ENCODE peak calls at places on chromosomes 12 and 14, in nine cellular contexts. F is PC-3; V is neuronal stem cell; D is AG10803; O is lower lobe of right lung; G is left colon; P is activated naive CD4-positive, alpha-beta T cell treated with anti-CD3 and anti-CD28 coated beads for 36 hours; J is stimulated activated CD8-positive, alpha-beta memory T cell treated with anti-CD3 and anti-CD28 coated beads, Interleukin-15, amount 100 ng/mL, for 24 hours; U is effector CD4-positive, alpha-beta T cell. M is an unnamed sample.

GRCh38 chr14:30943694-30944093 is 69.3 kb downstream of the COCH start:
- DNase-seq in F (no peak), V (no peak), D (no peak), O (no peak), G (no peak), P (no peak), J (no peak), U (no peak), M (no peak)

GRCh38 chr14:31568671-31569070 is 7.5 kb downstream of the NUBPL start:
- DNase-seq in F (no peak), V (no peak), D (peak), O (no peak), G (no peak), P (no peak), J (no peak), U (no peak), M (no peak)

GRCh38 chr14:104885973-104886689 is 21.1 kb downstream of the CEP170B start:
- DNase-seq in F (no peak), V (no peak), D (no peak), O (peak), G (peak), P (no peak), J (no peak), U (peak), M (no peak)

GRCh38 chr14:99155173-99155777 is 116.7 kb downstream of the BCL11B start:
- DNase-seq in F (no peak), V (no peak), D (peak), O (no peak), G (no peak), P (no peak), J (no peak), U (no peak), M (no peak)

GRCh38 chr14:60151715-60152114 is 13.5 kb downstream of the DHRS7 start:
- DNase-seq in F (peak), V (no peak), D (peak), O (peak), G (peak), P (peak), J (peak), U (peak), M (peak)

GRCh38 chr14:65301862-65302539 is 110.5 kb upstream of the FUT8 start:
- DNase-seq in F (peak), V (no peak), D (no peak), O (no peak), G (no peak), P (peak), J (no peak), U (no peak), M (peak)

GRCh38 chr12:110228756-110229155 is 52.3 kb upstream of the ATP2A2 start:
- DNase-seq in F (no peak), V (no peak), D (no peak), O (no peak), G (no peak), P (no peak), J (no peak), U (no peak), M (no peak)

GRCh38 chr12:127822743-127823433 is 444.1 kb upstream of the TMEM132C start:
- DNase-seq in F (no peak), V (no peak), D (no peak), O (no peak), G (no peak), P (no peak), J (no peak), U (no peak), M (no peak)

GRCh38 chr12:93896962-93897361 is 219.8 kb downstream of the CRADD start:
- DNase-seq in F (no peak), V (no peak), D (no peak), O (no peak), G (no peak), P (no peak), J (no peak), U (no peak), M (no peak)

GRCh38 chr12:76123301-76124212 is 39.1 kb upstream of the NAP1L1 start:
- DNase-seq in F (peak), V (no peak), D (peak), O (no peak), G (no peak), P (no peak), J (no peak), U (no peak), M (no peak)

GRCh38 chr12:54977155-54977554 is 7.4 kb downstream of the TESPA1 start:
- DNase-seq in F (peak), V (no peak), D (peak), O (no peak), G (no peak), P (no peak), J (no peak), U (no peak), M (no peak)

GRCh38 chr14:34018564-34019244 is 67.8 kb upstream of the EGLN3 start:
- DNase-seq in F (no peak), V (no peak), D (no peak), O (no peak), G (no peak), P (no peak), J (no peak), U (no peak), M (no peak)

GRCh38 chr12:93946542-93947150 is 201.7 kb upstream of the PLXNC1 start:
- DNase-seq in F (peak), V (no peak), D (peak), O (no peak), G (no peak), P (no peak), J (no peak), U (no peak), M (no peak)

GRCh38 chr12:62862259-62862881 is 72.6 kb downstream of the PPM1H start:
- DNase-seq in F (peak), V (no peak), D (peak), O (no peak), G (no peak), P (no peak), J (no peak), U (no peak), M (no peak)

GRCh38 chr12:81757731-81758325 is 1.3 kb downstream of the PPFIA2 start:
- DNase-seq in F (no peak), V (no peak), D (no peak), O (no peak), G (no peak), P (no peak), J (no peak), U (no peak), M (no peak)

GRCh38 chr12:666766-667308 is 3.6 kb upstream of the NINJ2 start:
- DNase-seq in F (peak), V (no peak), D (peak), O (no peak), G (no peak), P (peak), J (no peak), U (no peak), M (no peak)

GRCh38 chr12:128019996-128020544 is 246.9 kb upstream of the TMEM132C start:
- DNase-seq in F (no peak), V (no peak), D (no peak), O (no peak), G (no peak), P (no peak), J (no peak), U (no peak), M (no peak)

GRCh38 chr14:73720636-73721035 is 6.5 kb upstream of the PNMA1 start:
- DNase-seq in F (peak), V (no peak), D (no peak), O (no peak), G (no peak), P (no peak), J (no peak), U (no peak), M (no peak)

GRCh38 chr14:52068741-52069616 is at the start of gene NID2:
- DNase-seq in F (peak), V (peak), D (peak), O (peak), G (peak), P (peak), J (peak), U (peak), M (no peak)

GRCh38 chr14:51328089-51328941 is 88.3 kb downstream of the TMX1 start:
- DNase-seq in F (peak), V (no peak), D (peak), O (no peak), G (no peak), P (peak), J (no peak), U (no peak), M (peak)

GRCh38 chr12:56886319-56886718 is 47.9 kb downstream of the SDR9C7 start:
- DNase-seq in F (no peak), V (no peak), D (no peak), O (no peak), G (no peak), P (no peak), J (no peak), U (no peak), M (no peak)

GRCh38 chr12:105393586-105393985 is 63.1 kb downstream of the C12orf75 start:
- DNase-seq in F (no peak), V (no peak), D (peak), O (no peak), G (no peak), P (no peak), J (no peak), U (no peak), M (no peak)

GRCh38 chr12:76272292-76272691 is 75.9 kb downstream of the BBS10 start:
- DNase-seq in F (no peak), V (no peak), D (no peak), O (no peak), G (no peak), P (no peak), J (no peak), U (no peak), M (no peak)

GRCh38 chr12:108193922-108194321 is 64.8 kb downstream of the WSCD2 start:
- DNase-seq in F (peak), V (peak), D (peak), O (no peak), G (peak), P (peak), J (no peak), U (no peak), M (peak)

GRCh38 chr12:56684745-56685369 is 3.2 kb downstream of the PTGES3 start:
- DNase-seq in F (peak), V (no peak), D (no peak), O (no peak), G (no peak), P (no peak), J (no peak), U (no peak), M (no peak)

M was measured in NCI-H510A treated with DMSO at 0.1 percent for 48 hours.